ENCODE peak calls at places on chromosomes 6 and 20, in seven cellular contexts. One of them, this sample, is unnamed.

GRCh38 chr20:48283470-48284110 is 498.3 kb upstream of the SULF2 start:
- DNase-seq in sigmoid colon: no peak
- DNase-seq in transverse colon: peak
- DNase-seq in NB4: no peak
- DNase-seq in uterus: no peak
- DNase-seq in suprapubic skin: no peak
- DNase-seq in prostate gland: peak
- DNase-seq in this sample: no peak

GRCh38 chr6:99119109-99120031 is 171.6 kb upstream of the FBXL4 start:
- DNase-seq in sigmoid colon: no peak
- DNase-seq in transverse colon: no peak
- DNase-seq in NB4: peak
- DNase-seq in uterus: no peak
- DNase-seq in suprapubic skin: no peak
- DNase-seq in prostate gland: peak
- DNase-seq in this sample: no peak

GRCh38 chr6:142845143-142845571 is 99.8 kb downstream of the HIVEP2 start:
- DNase-seq in sigmoid colon: no peak
- DNase-seq in transverse colon: no peak
- DNase-seq in NB4: peak
- DNase-seq in uterus: no peak
- DNase-seq in suprapubic skin: no peak
- DNase-seq in prostate gland: no peak
- DNase-seq in this sample: no peak

GRCh38 chr20:59662161-59662560 is 57.8 kb downstream of the PHACTR3 start:
- DNase-seq in sigmoid colon: no peak
- DNase-seq in transverse colon: no peak
- DNase-seq in NB4: no peak
- DNase-seq in uterus: no peak
- DNase-seq in suprapubic skin: no peak
- DNase-seq in prostate gland: no peak
- DNase-seq in this sample: no peak

GRCh38 chr20:34363062-34364012 is at the start of gene ITCH:
- DNase-seq in sigmoid colon: peak
- DNase-seq in transverse colon: peak
- DNase-seq in NB4: peak
- DNase-seq in uterus: peak
- DNase-seq in suprapubic skin: peak
- DNase-seq in prostate gland: peak
- DNase-seq in this sample: peak

GRCh38 chr6:36136551-36136950 is 6.2 kb downstream of the MAPK13 start:
- DNase-seq in sigmoid colon: no peak
- DNase-seq in transverse colon: no peak
- DNase-seq in NB4: no peak
- DNase-seq in uterus: no peak
- DNase-seq in suprapubic skin: no peak
- DNase-seq in prostate gland: no peak
- DNase-seq in this sample: no peak

GRCh38 chr20:11791316-11792228 is 126.1 kb upstream of the BTBD3 start:
- DNase-seq in sigmoid colon: no peak
- DNase-seq in transverse colon: no peak
- DNase-seq in NB4: no peak
- DNase-seq in uterus: no peak
- DNase-seq in suprapubic skin: no peak
- DNase-seq in prostate gland: no peak
- DNase-seq in this sample: no peak

GRCh38 chr6:22444335-22444734 is 125.0 kb upstream of the HDGFL1 start:
- DNase-seq in sigmoid colon: no peak
- DNase-seq in transverse colon: no peak
- DNase-seq in NB4: no peak
- DNase-seq in uterus: no peak
- DNase-seq in suprapubic skin: no peak
- DNase-seq in prostate gland: no peak
- DNase-seq in this sample: no peak

GRCh38 chr6:39357998-39358686 is 35.6 kb upstream of the KCNK16 start:
- DNase-seq in sigmoid colon: peak
- DNase-seq in transverse colon: peak
- DNase-seq in NB4: no peak
- DNase-seq in uterus: no peak
- DNase-seq in suprapubic skin: no peak
- DNase-seq in prostate gland: no peak
- DNase-seq in this sample: no peak

GRCh38 chr6:21005816-21006553 is 471.7 kb downstream of the CDKAL1 start:
- DNase-seq in sigmoid colon: no peak
- DNase-seq in transverse colon: no peak
- DNase-seq in NB4: no peak
- DNase-seq in uterus: no peak
- DNase-seq in suprapubic skin: no peak
- DNase-seq in prostate gland: no peak
- DNase-seq in this sample: no peak

GRCh38 chr20:48659888-48660287 is 167.9 kb downstream of the PREX1 start:
- DNase-seq in sigmoid colon: no peak
- DNase-seq in transverse colon: no peak
- DNase-seq in NB4: no peak
- DNase-seq in uterus: peak
- DNase-seq in suprapubic skin: no peak
- DNase-seq in prostate gland: peak
- DNase-seq in this sample: no peak

GRCh38 chr6:144478487-144478886 is 193.4 kb downstream of the UTRN start:
- DNase-seq in sigmoid colon: no peak
- DNase-seq in transverse colon: no peak
- DNase-seq in NB4: no peak
- DNase-seq in uterus: peak
- DNase-seq in suprapubic skin: no peak
- DNase-seq in prostate gland: peak
- DNase-seq in this sample: no peak

DNA sequence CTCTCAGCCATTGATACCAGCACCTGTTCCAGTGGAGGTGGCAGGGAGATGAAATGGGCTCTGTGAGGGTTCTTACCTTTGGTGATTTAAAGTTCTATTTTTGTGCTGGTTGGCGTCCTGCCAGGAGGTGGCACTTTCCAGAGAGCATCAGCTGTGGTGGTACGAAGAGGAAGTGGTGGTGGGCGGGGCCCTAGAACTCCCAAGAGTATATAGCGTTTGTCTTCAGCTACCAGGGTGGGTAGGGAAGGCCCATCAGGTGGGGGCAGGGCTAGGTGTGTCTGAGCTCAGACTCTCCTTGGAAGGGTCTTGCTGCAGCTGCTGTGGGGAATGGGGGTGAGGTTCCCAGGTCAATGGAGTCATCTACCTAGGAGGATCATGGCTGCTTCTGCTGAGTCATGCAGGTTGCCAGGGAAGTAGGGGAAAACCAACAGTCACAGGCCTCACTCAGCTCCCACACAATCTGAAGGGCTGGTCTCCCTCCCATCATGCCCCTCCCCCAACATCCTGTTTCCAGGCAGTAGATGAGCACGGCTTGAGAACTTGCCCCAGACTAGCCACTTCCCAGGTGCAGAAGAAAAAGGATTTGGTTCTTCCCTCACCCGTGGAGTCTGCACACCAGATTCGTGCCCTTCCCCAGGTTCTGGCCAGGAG is 46.6 kb downstream of the MOXD1 start:
- DNase-seq in sigmoid colon: no peak
- DNase-seq in transverse colon: peak
- DNase-seq in NB4: peak
- DNase-seq in uterus: no peak
- DNase-seq in suprapubic skin: no peak
- DNase-seq in prostate gland: no peak
- DNase-seq in this sample: no peak
- H3K4me3 ChIP-seq in sigmoid colon: no peak
- H3K4me3 ChIP-seq in transverse colon: no peak
- H3K4me3 ChIP-seq in NB4: no peak
- H3K4me3 ChIP-seq in uterus: no peak
- H3K4me3 ChIP-seq in suprapubic skin: no peak
- H3K4me3 ChIP-seq in prostate gland: no peak
- H3K4me3 ChIP-seq in this sample: no peak

GRCh38 chr6:96923871-96924493 is 546 bp upstream of the KLHL32 start:
- DNase-seq in sigmoid colon: no peak
- DNase-seq in transverse colon: no peak
- DNase-seq in NB4: no peak
- DNase-seq in uterus: no peak
- DNase-seq in suprapubic skin: peak
- DNase-seq in prostate gland: no peak
- DNase-seq in this sample: peak
- TF ChIP-seq POLR2A in sigmoid colon: no peak
- TF ChIP-seq POLR2A in transverse colon: no peak
- TF ChIP-seq POLR2A in NB4: peak
- TF ChIP-seq POLR2A in uterus: no peak
- TF ChIP-seq POLR2A in suprapubic skin: no peak
- TF ChIP-seq POLR2A in prostate gland: no peak
- TF ChIP-seq POLR2A in this sample: no peak

GRCh38 chr6:159039885-159040258 is 4.9 kb downstream of the TAGAP start:
- DNase-seq in sigmoid colon: no peak
- DNase-seq in transverse colon: no peak
- DNase-seq in NB4: no peak
- DNase-seq in uterus: no peak
- DNase-seq in suprapubic skin: no peak
- DNase-seq in prostate gland: no peak
- DNase-seq in this sample: no peak
- H3K4me3 ChIP-seq in sigmoid colon: no peak
- H3K4me3 ChIP-seq in transverse colon: no peak
- H3K4me3 ChIP-seq in NB4: peak
- H3K4me3 ChIP-seq in uterus: no peak
- H3K4me3 ChIP-seq in suprapubic skin: no peak
- H3K4me3 ChIP-seq in prostate gland: no peak
- H3K4me3 ChIP-seq in this sample: no peak

GRCh38 chr20:63942250-63943006 is 13.8 kb downstream of the UCKL1 start:
- DNase-seq in sigmoid colon: peak
- DNase-seq in transverse colon: peak
- DNase-seq in NB4: peak
- DNase-seq in uterus: no peak
- DNase-seq in suprapubic skin: no peak
- DNase-seq in prostate gland: no peak
- DNase-seq in this sample: no peak

GRCh38 chr20:63941282-63942060 is 14.7 kb downstream of the UCKL1 start:
- DNase-seq in sigmoid colon: peak
- DNase-seq in transverse colon: peak
- DNase-seq in NB4: no peak
- DNase-seq in uterus: no peak
- DNase-seq in suprapubic skin: peak
- DNase-seq in prostate gland: no peak
- DNase-seq in this sample: no peak

GRCh38 chr20:63939061-63939935 is 16.9 kb downstream of the UCKL1 start:
- DNase-seq in sigmoid colon: peak
- DNase-seq in transverse colon: no peak
- DNase-seq in NB4: no peak
- DNase-seq in uterus: no peak
- DNase-seq in suprapubic skin: no peak
- DNase-seq in prostate gland: no peak
- DNase-seq in this sample: peak

GRCh38 chr20:63940472-63941266 is 15.5 kb downstream of the UCKL1 start:
- DNase-seq in sigmoid colon: peak
- DNase-seq in transverse colon: no peak
- DNase-seq in NB4: no peak
- DNase-seq in uterus: no peak
- DNase-seq in suprapubic skin: no peak
- DNase-seq in prostate gland: no peak
- DNase-seq in this sample: no peak

DNA sequence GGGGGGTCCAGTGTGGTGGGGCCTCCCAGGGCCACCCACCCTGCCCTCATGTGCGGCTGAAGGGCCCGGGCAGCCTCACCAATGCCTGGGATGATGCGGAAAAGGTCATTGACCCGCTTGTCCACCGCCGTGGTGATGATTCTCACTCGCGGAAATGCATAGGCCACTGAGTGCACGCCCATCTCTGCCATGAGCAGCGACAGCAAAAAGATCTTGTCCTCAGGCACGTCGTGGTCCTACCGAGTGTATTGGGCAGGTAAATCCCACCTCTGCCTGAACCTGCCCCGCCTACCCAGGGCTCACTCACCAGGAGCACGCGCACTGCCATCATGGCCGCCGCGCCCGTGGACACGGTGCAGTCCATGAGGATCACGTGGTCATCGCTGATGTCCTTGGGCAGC is 16.1 kb downstream of the UCKL1 start:
- DNase-seq in sigmoid colon: peak
- DNase-seq in transverse colon: no peak
- DNase-seq in NB4: no peak
- DNase-seq in uterus: no peak
- DNase-seq in suprapubic skin: no peak
- DNase-seq in prostate gland: no peak
- DNase-seq in this sample: no peak
- TF ChIP-seq POLR2A in sigmoid colon: no peak
- TF ChIP-seq POLR2A in transverse colon: no peak
- TF ChIP-seq POLR2A in NB4: no peak
- TF ChIP-seq POLR2A in uterus: no peak
- TF ChIP-seq POLR2A in suprapubic skin: no peak
- TF ChIP-seq POLR2A in prostate gland: no peak
- TF ChIP-seq POLR2A in this sample: no peak

GRCh38 chr6:75206338-75207210 is 721 bp upstream of the COL12A1 start:
- DNase-seq in sigmoid colon: peak
- DNase-seq in transverse colon: no peak
- DNase-seq in NB4: no peak
- DNase-seq in uterus: peak
- DNase-seq in suprapubic skin: no peak
- DNase-seq in prostate gland: no peak
- DNase-seq in this sample: peak
- H3K4me3 ChIP-seq in sigmoid colon: peak
- H3K4me3 ChIP-seq in transverse colon: peak
- H3K4me3 ChIP-seq in NB4: no peak
- H3K4me3 ChIP-seq in uterus: peak
- H3K4me3 ChIP-seq in suprapubic skin: peak
- H3K4me3 ChIP-seq in prostate gland: peak
- H3K4me3 ChIP-seq in this sample: peak